ENCODE peak calls at places on chromosome 1, in four cellular contexts. P is MV-4-11, H is transverse colon, A is testis. F is an unnamed sample.

GRCh38 chr1:193434319-193434718 is 247.9 kb upstream of the B3GALT2 start:
- DNase-seq in P (no peak), H (no peak), A (no peak), F (no peak)

GRCh38 chr1:66267211-66267940 is 266.6 kb upstream of the SGIP1 start:
- DNase-seq in P (no peak), H (no peak), A (no peak), F (no peak)

GRCh38 chr1:67460648-67461500 is 30.7 kb upstream of the SERBP1 start:
- DNase-seq in P (no peak), H (no peak), A (peak), F (no peak)

GRCh38 chr1:23282967-23283366 is 61.1 kb downstream of the HNRNPR start:
- DNase-seq in P (peak), H (no peak), A (no peak), F (no peak)

GRCh38 chr1:64033667-64034215 is 169.7 kb upstream of the UBE2U start:
- DNase-seq in P (no peak), H (no peak), A (peak), F (no peak)

GRCh38 chr1:75472089-75472970 is 138.6 kb downstream of the SLC44A5 start:
- DNase-seq in P (no peak), H (no peak), A (no peak), F (no peak)

GRCh38 chr1:197356723-197357533 is 88.9 kb downstream of the CRB1 start:
- DNase-seq in P (no peak), H (no peak), A (peak), F (no peak)

GRCh38 chr1:161486806-161487482 is 18.3 kb upstream of the FCGR2A start:
- DNase-seq in P (peak), H (peak), A (peak), F (no peak)

GRCh38 chr1:234933475-234933874 is 195.2 kb downstream of the TOMM20 start:
- DNase-seq in P (peak), H (no peak), A (peak), F (no peak)

GRCh38 chr1:230048322-230048721 is 18.7 kb upstream of the GALNT2 start:
- DNase-seq in P (no peak), H (no peak), A (no peak), F (no peak)

F was measured in prostate gland.